ENCODE peak calls at places on chromosomes 5 and 9, in seven cellular contexts. L, V, Y, C, Q, K and N are unnamed samples.

GRCh38 chr5:138352722-138353549 is 451 bp downstream of the KDM3B start:
- DNase-seq in Y (no peak), C (peak; percentile 66), L (peak; percentile 73), Q (peak; percentile 56), K (peak; percentile 10), V (peak; percentile 57), N (peak; percentile 70)

GRCh38 chr5:36657563-36657995 is 51.2 kb downstream of the SLC1A3 start:
- DNase-seq in K (peak; percentile 100), C (peak; percentile 99), Q (peak; percentile 99), L (no peak), Y (peak; percentile 96), V (peak; percentile 99), N (peak; percentile 72)

GRCh38 chr5:139486201-139486600 is 3.6 kb upstream of the STING1 start:
- DNase-seq in V (no peak), Y (no peak), C (no peak), L (no peak), Q (no peak), K (no peak), N (no peak)

GRCh38 chr5:128062172-128062746 is 21.3 kb upstream of the SLC12A2 start:
- DNase-seq in L (no peak), C (peak; percentile 25), Q (peak; percentile 65), V (peak; percentile 74), K (peak; percentile 83), Y (no peak), N (no peak)

GRCh38 chr5:8756498-8757084 is 789.3 kb downstream of the SEMA5A start:
- DNase-seq in V (peak; percentile 69), Q (peak; percentile 73), K (peak; percentile 29), Y (no peak), L (no peak), C (peak; percentile 70), N (peak; percentile 76)

GRCh38 chr9:112894031-112894430 is 3.4 kb upstream of the SLC46A2 start:
- DNase-seq in Y (no peak), C (peak; percentile 52), L (no peak), Q (no peak), K (peak; percentile 20), V (peak; percentile 52), N (no peak)

GRCh38 chr5:141411575-141411974 is 1.2 kb upstream of the PCDHGA10 start:
- DNase-seq in Q (no peak), V (no peak), K (no peak), L (no peak), Y (no peak), C (no peak), N (no peak)

GRCh38 chr5:71475788-71476384 is 20.4 kb downstream of the BDP1 start:
- DNase-seq in Y (no peak), K (peak; percentile 3), L (no peak), Q (peak; percentile 32), V (peak; percentile 63), C (peak; percentile 41), N (no peak)

GRCh38 chr9:18632624-18633407 is 158.9 kb downstream of the ADAMTSL1 start:
- DNase-seq in L (no peak), V (peak; percentile 95), Q (peak; percentile 92), C (peak; percentile 86), K (peak; percentile 87), Y (peak; percentile 31), N (no peak)

GRCh38 chr5:14706615-14707021 is 42.1 kb downstream of the OTULIN start:
- DNase-seq in K (peak; percentile 65), Y (no peak), L (peak; percentile 45), V (peak; percentile 78), Q (peak; percentile 62), C (peak; percentile 65), N (no peak)

GRCh38 chr5:179495906-179496455 is 54.4 kb upstream of the RUFY1 start:
- DNase-seq in Q (no peak), K (no peak), V (no peak), Y (no peak), C (no peak), L (no peak), N (no peak)

GRCh38 chr5:132050661-132051371 is 9.6 kb upstream of the IL3 start:
- DNase-seq in C (no peak), Q (no peak), L (no peak), V (no peak), Y (no peak), K (no peak), N (no peak)

GRCh38 chr5:139884734-139885133 is 89.1 kb downstream of the PSD2 start:
- DNase-seq in Y (no peak), C (no peak), V (no peak), L (no peak), K (no peak), Q (no peak), N (no peak)

GRCh38 chr9:106757539-106757938 is 105.4 kb upstream of the ZNF462 start:
- DNase-seq in Y (no peak), V (no peak), L (no peak), K (no peak), Q (no peak), C (no peak), N (no peak)

GRCh38 chr5:168413596-168413995 is 72.7 kb upstream of the RARS1 start:
- DNase-seq in L (no peak), V (no peak), C (no peak), Q (no peak), K (peak; percentile 86), Y (no peak), N (no peak)

GRCh38 chr5:139747583-139748504 is 47.8 kb upstream of the PSD2 start:
- DNase-seq in Y (no peak), K (peak; percentile 44), V (peak; percentile 65), L (peak; percentile 31), Q (peak; percentile 61), C (peak; percentile 33), N (peak; percentile 70)

GRCh38 chr5:111379391-111379816 is 132.9 kb downstream of the STARD4 start:
- DNase-seq in Y (no peak), C (no peak), Q (no peak), V (no peak), L (no peak), K (peak; percentile 30), N (no peak)

GRCh38 chr9:33751536-33752129 is 43.7 kb upstream of the PRSS3 start:
- DNase-seq in Q (no peak), C (no peak), V (no peak), L (no peak), K (no peak), Y (no peak), N (no peak)

GRCh38 chr5:72101828-72102227 is 5.4 kb upstream of the MAP1B start:
- DNase-seq in V (peak; percentile 16), Q (peak; percentile 48), C (no peak), L (no peak), K (peak; percentile 39), Y (no peak), N (no peak)

GRCh38 chr5:10647640-10648039 is 83.8 kb downstream of the ANKRD33B start:
- DNase-seq in Y (no peak), V (no peak), Q (no peak), K (no peak), L (no peak), C (no peak), N (no peak)